ENCODE peak calls at places on chromosomes 1 and 21, in five cellular contexts. P is PC-9, I is colonic mucosa, H is AG04450, A is heart left ventricle. N is an unnamed sample.

GRCh38 chr1:190178827-190179226 is 298.8 kb downstream of the BRINP3 start:
- DNase-seq in A (no peak), I (no peak), H (no peak), P (no peak), N (no peak)

GRCh38 chr21:46178961-46179360 is 5.3 kb downstream of the SPATC1L start:
- DNase-seq in H (no peak), P (no peak), I (no peak), A (no peak), N (no peak)

GRCh38 chr1:92134331-92134730 is 54.2 kb downstream of the BTBD8 start:
- DNase-seq in A (no peak), H (no peak), I (no peak), P (no peak), N (no peak)

GRCh38 chr1:107477233-107477632 is 336.4 kb downstream of the NTNG1 start:
- DNase-seq in A (no peak), P (no peak), H (no peak), I (peak), N (no peak)

GRCh38 chr1:8013800-8014199 is 12.3 kb downstream of the ERRFI1 start:
- DNase-seq in A (no peak), P (no peak), H (no peak), I (no peak), N (no peak)

GRCh38 chr1:143698016-143698415 is 273.8 kb downstream of the FAM72C start:
- DNase-seq in P (no peak), I (peak), H (no peak), A (no peak), N (peak)

GRCh38 chr1:32984090-32984828 is 19.6 kb upstream of the RNF19B start:
- DNase-seq in H (no peak), P (no peak), A (no peak), I (no peak), N (no peak)

GRCh38 chr1:112549590-112549989 is 40.8 kb downstream of the WNT2B start:
- DNase-seq in P (no peak), A (no peak), H (no peak), I (no peak), N (no peak)

DNA sequence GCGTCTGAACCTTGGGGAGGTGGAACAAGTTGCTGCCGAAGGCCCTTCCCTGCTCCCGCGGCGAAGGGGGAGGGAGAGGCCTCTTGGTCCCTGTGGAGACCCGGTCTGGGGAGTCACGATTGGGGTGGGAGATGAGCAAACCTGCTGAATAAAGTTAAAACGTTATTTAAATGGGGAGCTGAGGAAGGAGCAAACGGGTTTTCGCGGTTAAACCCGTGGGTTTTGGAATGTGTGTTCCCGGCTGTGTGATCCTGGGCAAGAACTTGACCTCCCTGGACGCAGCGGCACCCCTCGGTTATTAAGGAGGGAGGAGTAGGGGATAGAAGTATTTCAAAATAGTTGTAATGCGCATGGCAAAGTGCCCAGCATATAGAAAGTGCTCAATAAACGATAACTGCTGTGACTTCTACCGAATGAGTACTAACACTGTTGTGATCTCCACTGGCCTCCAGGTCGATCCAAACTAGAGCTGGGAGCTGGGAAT is 3.4 kb downstream of the FAM110D start:
- DNase-seq in H (no peak), A (no peak), I (no peak), P (no peak), N (no peak)
- H3K4me3 ChIP-seq in H (peak), A (peak), I (peak), P (peak), N (peak)

GRCh38 chr1:14743368-14743767 is 144.9 kb downstream of the KAZN start:
- DNase-seq in A (no peak), P (no peak), H (no peak), I (no peak), N (no peak)
- TF ChIP-seq CTCF in A (no peak), P (no peak), H (no peak), I (no peak), N (no peak)

DNA sequence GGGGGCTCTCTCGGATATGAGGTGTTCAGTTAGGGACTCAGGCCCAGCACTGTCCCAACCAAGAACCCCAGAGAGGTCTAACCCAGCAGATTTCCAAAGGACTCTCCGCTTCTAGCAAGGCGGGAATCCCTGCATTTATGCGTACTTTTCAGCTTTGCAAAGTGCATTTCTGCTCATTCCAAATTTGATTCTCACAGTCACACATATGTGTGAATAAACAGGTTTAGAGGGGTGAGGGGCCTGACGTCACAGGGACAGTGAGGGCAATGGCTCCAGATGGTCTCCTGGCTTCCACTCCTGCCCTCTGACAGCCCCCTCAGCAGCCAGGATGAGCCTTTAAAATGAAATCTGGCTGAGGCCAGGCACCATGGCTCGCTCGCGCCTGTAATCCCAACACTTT is 921 bp upstream of the ECE1 start:
- DNase-seq in I (no peak), A (peak), P (no peak), H (no peak), N (no peak)
- H3K27ac ChIP-seq in I (no peak), A (peak), P (no peak), H (no peak), N (peak)

GRCh38 chr1:154745286-154745731 is 124.8 kb downstream of the KCNN3 start:
- DNase-seq in H (no peak), I (no peak), A (no peak), P (no peak), N (no peak)
- H3K4me3 ChIP-seq in H (no peak), I (no peak), A (no peak), P (no peak), N (no peak)

DNA sequence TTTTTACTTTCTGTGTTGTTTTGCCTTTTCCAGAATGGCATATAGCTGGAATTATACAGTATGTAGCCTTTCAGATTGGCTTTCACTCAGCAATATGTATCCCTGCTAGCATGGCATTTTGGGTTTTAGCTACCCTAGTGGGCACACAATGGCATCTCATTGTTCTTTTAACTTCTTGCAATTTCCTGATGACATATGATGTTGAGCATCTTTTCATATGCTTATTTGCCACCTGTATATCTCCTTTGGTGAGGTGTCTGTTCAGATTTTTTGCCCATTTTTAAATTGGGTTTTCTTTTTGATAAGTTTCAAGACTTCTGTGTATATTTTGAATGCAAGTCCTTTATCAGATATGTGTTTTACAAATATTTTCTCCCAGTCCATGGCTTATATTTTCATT is 14.0 kb downstream of the TSEN15 start:
- DNase-seq in I (no peak), P (no peak), H (no peak), A (no peak), N (no peak)
- TF ChIP-seq CTCF in I (no peak), P (no peak), H (no peak), A (no peak), N (no peak)